ENCODE peak calls at places on chromosomes 6 and 20, in seven cellular contexts. Z is ovary; N is Peyer's patch; K is substantia nigra; C is HL-60; W is SK-N-SH; E is CD4-positive, alpha-beta T cell. V is an unnamed sample.

GRCh38 chr6:83558975-83559374 is 46.6 kb downstream of the PRSS35 start:
- DNase-seq in W (no peak), N (no peak), K (no peak), E (no peak), C (no peak), Z (no peak), V (no peak)

GRCh38 chr20:45138451-45139300 is 14.4 kb upstream of the WFDC12 start:
- DNase-seq in N (peak), Z (no peak), C (peak), E (peak), W (peak), K (no peak), V (peak)

GRCh38 chr6:125014157-125014957 is 52.1 kb downstream of the RNF217 start:
- DNase-seq in N (no peak), E (no peak), C (no peak), K (no peak), W (no peak), Z (no peak), V (no peak)

GRCh38 chr6:158487495-158487894 is 72.4 kb upstream of the TMEM181 start:
- DNase-seq in Z (no peak), K (no peak), E (no peak), W (no peak), N (no peak), C (no peak), V (no peak)

GRCh38 chr20:38927902-38928578 is 1.8 kb downstream of the FAM83D start:
- DNase-seq in W (no peak), N (no peak), K (no peak), C (no peak), E (no peak), Z (no peak), V (peak)

GRCh38 chr6:129871220-129871619 is 10.1 kb upstream of the TMEM244 start:
- DNase-seq in W (no peak), K (no peak), Z (no peak), N (no peak), E (no peak), C (no peak), V (no peak)

GRCh38 chr6:106446287-106446885 is 85.9 kb downstream of the CRYBG1 start:
- DNase-seq in K (no peak), E (no peak), Z (no peak), C (no peak), N (no peak), W (peak), V (no peak)

GRCh38 chr6:100751590-100751989 is 129.5 kb downstream of the ASCC3 start:
- DNase-seq in K (no peak), C (no peak), E (no peak), W (no peak), Z (no peak), N (no peak), V (no peak)

GRCh38 chr20:61908057-61909026 is 157.3 kb downstream of the TAF4 start:
- DNase-seq in K (no peak), Z (no peak), N (no peak), E (no peak), C (no peak), W (no peak), V (no peak)

GRCh38 chr20:51648571-51648947 is 106.0 kb upstream of the NFATC2 start:
- DNase-seq in N (no peak), C (no peak), E (no peak), K (no peak), W (no peak), Z (no peak), V (no peak)

GRCh38 chr6:40170856-40171255 is 236.6 kb upstream of the MOCS1 start:
- DNase-seq in C (no peak), E (no peak), N (no peak), W (no peak), Z (no peak), K (no peak), V (no peak)

GRCh38 chr20:33789109-33789857 is 21.9 kb upstream of the CHMP4B start:
- DNase-seq in E (no peak), W (peak), N (peak), Z (no peak), K (no peak), C (peak), V (no peak)

GRCh38 chr6:25232478-25232877 is 46.7 kb upstream of the CARMIL1 start:
- DNase-seq in W (peak), E (no peak), K (no peak), C (no peak), N (no peak), Z (no peak), V (no peak)

GRCh38 chr20:12068146-12068545 is 150.5 kb downstream of the BTBD3 start:
- DNase-seq in N (no peak), W (no peak), C (no peak), E (no peak), K (no peak), Z (no peak), V (no peak)

GRCh38 chr6:134753001-134753400 is 196.9 kb downstream of the ALDH8A1 start:
- DNase-seq in E (no peak), C (no peak), W (no peak), K (no peak), Z (no peak), N (no peak), V (no peak)

GRCh38 chr20:7375905-7376304 is 564.4 kb downstream of the HAO1 start:
- DNase-seq in C (no peak), K (no peak), W (no peak), Z (no peak), E (no peak), N (no peak), V (no peak)

GRCh38 chr20:36050436-36051317 is 82.3 kb downstream of the CNBD2 start:
- DNase-seq in K (peak), Z (peak), E (peak), C (peak), N (peak), W (peak), V (peak)

GRCh38 chr6:116220172-116220571 is 33.7 kb downstream of the TSPYL4 start:
- DNase-seq in Z (no peak), E (no peak), K (peak), C (no peak), N (no peak), W (peak), V (no peak)
- H3K27ac ChIP-seq in Z (no peak), E (no peak), K (peak), C (no peak), N (no peak), W (peak), V (no peak)

GRCh38 chr20:46573788-46574581 is 23.5 kb upstream of the OCSTAMP start:
- DNase-seq in E (no peak), C (no peak), K (no peak), W (no peak), N (no peak), Z (no peak), V (no peak)
- H3K27ac ChIP-seq in E (no peak), C (no peak), K (peak), W (no peak), N (no peak), Z (no peak), V (no peak)

DNA sequence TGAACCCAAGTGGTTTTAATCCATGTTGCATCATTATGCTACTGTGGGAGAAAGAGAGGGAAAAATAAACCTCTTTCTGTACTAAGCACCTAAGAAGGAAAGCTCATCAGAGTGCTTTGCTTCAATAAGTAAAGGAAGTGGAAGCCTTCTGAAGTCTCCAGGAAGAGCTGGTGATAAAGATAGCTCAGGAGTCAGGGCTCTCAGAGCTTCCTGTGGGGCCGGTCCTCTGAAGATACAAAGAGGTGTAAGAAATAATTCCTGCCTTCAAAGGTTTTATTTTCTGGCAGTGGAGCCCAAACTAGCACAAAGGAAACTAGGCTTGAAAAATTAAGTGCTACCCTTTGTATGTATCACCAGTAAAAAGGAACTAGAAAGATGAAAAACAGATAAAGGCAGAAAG is 204.2 kb upstream of the SASH1 start:
- DNase-seq in E (no peak), C (no peak), W (no peak), N (no peak), K (no peak), Z (no peak), V (no peak)
- H3K27ac ChIP-seq in E (no peak), C (no peak), W (no peak), N (no peak), K (no peak), Z (no peak), V (no peak)

GRCh38 chr6:7559196-7559595 is 17.7 kb downstream of the DSP start:
- DNase-seq in C (no peak), K (no peak), W (no peak), N (no peak), Z (no peak), E (no peak), V (no peak)
- H3K27ac ChIP-seq in C (no peak), K (no peak), W (no peak), N (peak), Z (no peak), E (no peak), V (no peak)

DNA sequence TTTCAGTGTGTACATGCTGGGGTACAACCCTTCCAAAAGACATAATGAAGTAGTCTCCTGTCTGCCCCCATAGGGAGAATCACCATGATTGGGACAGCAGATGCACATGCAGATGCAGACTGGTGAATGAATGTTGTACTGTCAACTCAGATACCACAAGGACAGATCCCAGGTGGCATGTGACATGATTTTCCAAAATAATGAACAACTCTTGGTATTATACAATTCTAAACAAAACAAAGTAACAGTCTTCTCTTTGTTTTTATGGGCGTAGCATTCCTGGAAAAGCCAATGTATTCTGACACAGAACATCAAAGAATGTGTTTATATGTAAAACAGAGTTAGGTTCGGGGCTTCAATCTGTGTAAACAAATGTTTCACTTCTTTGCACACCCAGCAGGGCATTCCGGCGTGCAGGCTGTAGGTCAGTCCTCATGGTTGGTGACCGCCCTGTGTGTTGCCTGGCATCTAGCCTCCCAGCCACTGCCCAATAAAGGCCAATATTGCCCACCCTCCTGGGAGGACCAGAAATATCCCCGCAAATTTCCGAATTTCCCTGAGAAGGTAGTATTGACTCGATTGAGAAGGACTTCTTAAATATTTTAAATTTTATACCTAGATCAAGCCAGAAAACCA is 127.7 kb downstream of the KLHL32 start:
- DNase-seq in N (no peak), K (peak), C (no peak), E (no peak), W (no peak), Z (no peak), V (no peak)
- H3K27ac ChIP-seq in N (no peak), K (peak), C (no peak), E (no peak), W (no peak), Z (no peak), V (no peak)

GRCh38 chr20:37745553-37745952 is 51.7 kb downstream of the CTNNBL1 start:
- DNase-seq in K (no peak), C (no peak), Z (no peak), W (no peak), E (no peak), N (no peak), V (no peak)

GRCh38 chr20:37744347-37744746 is 50.5 kb downstream of the CTNNBL1 start:
- DNase-seq in N (peak), E (no peak), W (no peak), C (no peak), Z (no peak), K (no peak), V (no peak)

GRCh38 chr20:37749620-37750403 is 56.0 kb downstream of the CTNNBL1 start:
- DNase-seq in Z (no peak), C (no peak), N (no peak), E (no peak), W (no peak), K (no peak), V (no peak)

GRCh38 chr20:37749185-37749584 is 55.4 kb downstream of the CTNNBL1 start:
- DNase-seq in E (no peak), N (no peak), C (no peak), Z (no peak), W (no peak), K (no peak), V (no peak)
- H3K27ac ChIP-seq in E (no peak), N (no peak), C (no peak), Z (no peak), W (no peak), K (no peak), V (no peak)

GRCh38 chr20:31676534-31677030 is 38.9 kb downstream of the COX4I2 start:
- DNase-seq in N (no peak), K (no peak), Z (no peak), E (no peak), W (no peak), C (no peak), V (peak)
- H3K27ac ChIP-seq in N (peak), K (peak), Z (peak), E (peak), W (peak), C (no peak), V (peak)

GRCh38 chr6:30885999-30886896 is 1.9 kb downstream of the DDR1 start:
- DNase-seq in K (peak), W (peak), N (peak), Z (peak), C (no peak), E (peak), V (peak)

GRCh38 chr6:30888472-30889137 is 4.3 kb downstream of the DDR1 start:
- DNase-seq in N (peak), C (no peak), K (peak), Z (no peak), W (peak), E (no peak), V (no peak)

GRCh38 chr6:30889138-30889885 is 5.0 kb downstream of the DDR1 start:
- DNase-seq in Z (no peak), C (no peak), K (no peak), N (peak), E (no peak), W (peak), V (no peak)

GRCh38 chr6:30886897-30887255 is 2.6 kb downstream of the DDR1 start:
- DNase-seq in C (no peak), N (peak), E (no peak), Z (no peak), K (no peak), W (peak), V (no peak)

GRCh38 chr6:30887901-30888300 is 3.6 kb downstream of the DDR1 start:
- DNase-seq in N (no peak), C (no peak), W (peak), Z (no peak), K (no peak), E (no peak), V (no peak)
- H3K27ac ChIP-seq in N (no peak), C (no peak), W (peak), Z (no peak), K (peak), E (no peak), V (no peak)

GRCh38 chr6:128743974-128744765 is 138.8 kb upstream of the LAMA2 start:
- DNase-seq in C (no peak), N (no peak), W (no peak), E (no peak), Z (no peak), K (no peak), V (no peak)
- H3K27ac ChIP-seq in C (no peak), N (no peak), W (no peak), E (no peak), Z (no peak), K (peak), V (no peak)

V was measured in DND-41.